ENCODE peak calls at places on chromosomes 4 and X, in eight cellular contexts. X is heart right ventricle, C is kidney, P is uterus, G is mucosa of descending colon, Q is glutamatergic neuron, L is WTC11, W is GM12865. O is an unnamed sample.

GRCh38 chrX:10254746-10255145 is 98.0 kb downstream of the CLCN4 start:
- DNase-seq in X (no peak), C (no peak), P (no peak), G (no peak), Q (no peak), L (no peak), W (no peak), O (no peak)

GRCh38 chr4:99201687-99202086 is 17.4 kb downstream of the ADH6 start:
- DNase-seq in X (no peak), C (no peak), P (no peak), G (no peak), Q (no peak), L (no peak), W (no peak), O (no peak)

GRCh38 chr4:188606635-188607034 is 467.4 kb downstream of the TRIML1 start:
- DNase-seq in X (no peak), C (no peak), P (no peak), G (no peak), Q (no peak), L (no peak), W (no peak), O (no peak)

GRCh38 chr4:2570551-2571222 is 34.2 kb downstream of the FAM193A start:
- DNase-seq in X (peak; percentile 26), C (peak; percentile 73), P (no peak), G (no peak), Q (no peak), L (no peak), W (no peak), O (no peak)

GRCh38 chr4:22515145-22515887 is 550 bp downstream of the ADGRA3 start:
- DNase-seq in X (peak; percentile 63), C (peak; percentile 86), P (peak; percentile 66), G (peak; percentile 71), Q (peak; percentile 74), L (peak; percentile 59), W (peak; percentile 52), O (peak; percentile 85)

GRCh38 chr4:124804584-124804983 is 92.1 kb upstream of the ANKRD50 start:
- DNase-seq in X (no peak), C (no peak), P (no peak), G (no peak), Q (no peak), L (no peak), W (no peak), O (no peak)

GRCh38 chr4:93776386-93777080 is 52.0 kb upstream of the ATOH1 start:
- DNase-seq in X (no peak), C (no peak), P (no peak), G (no peak), Q (no peak), L (no peak), W (no peak), O (no peak)

GRCh38 chr4:153138736-153139135 is 65.5 kb upstream of the TRIM2 start:
- DNase-seq in X (no peak), C (no peak), P (no peak), G (no peak), Q (no peak), L (no peak), W (no peak), O (no peak)

GRCh38 chrX:133337250-133337649 is 78.0 kb downstream of the GPC4 start:
- DNase-seq in X (peak; percentile 3), C (no peak), P (no peak), G (no peak), Q (no peak), L (no peak), W (no peak), O (no peak)

GRCh38 chrX:19728915-19729314 is 158.5 kb downstream of the SH3KBP1 start:
- DNase-seq in X (no peak), C (no peak), P (no peak), G (no peak), Q (no peak), L (no peak), W (peak; percentile 51), O (no peak)

GRCh38 chr4:7727727-7728126 is 211.9 kb downstream of the AFAP1 start:
- DNase-seq in X (no peak), C (no peak), P (no peak), G (no peak), Q (no peak), L (no peak), W (no peak), O (no peak)

GRCh38 chr4:91502365-91502764 is 801.4 kb upstream of the GRID2 start:
- DNase-seq in X (no peak), C (no peak), P (no peak), G (no peak), Q (no peak), L (no peak), W (peak; percentile 30), O (no peak)

GRCh38 chrX:134836497-134836968 is 154.3 kb upstream of the SMIM10 start:
- DNase-seq in X (peak; percentile 6), C (no peak), P (no peak), G (no peak), Q (no peak), L (no peak), W (no peak), O (no peak)

GRCh38 chr4:78218260-78218659 is 161.1 kb downstream of the FRAS1 start:
- DNase-seq in X (no peak), C (no peak), P (no peak), G (no peak), Q (no peak), L (no peak), W (no peak), O (no peak)

GRCh38 chrX:110563276-110563675 is 204.6 kb downstream of the RTL9 start:
- DNase-seq in X (no peak), C (no peak), P (no peak), G (no peak), Q (no peak), L (no peak), W (no peak), O (no peak)

GRCh38 chr4:94621491-94622080 is 136.2 kb upstream of the BMPR1B start:
- DNase-seq in X (no peak), C (no peak), P (no peak), G (no peak), Q (no peak), L (no peak), W (peak; percentile 53), O (no peak)

GRCh38 chr4:866761-867390 is 40.9 kb upstream of the CPLX1 start:
- DNase-seq in X (no peak), C (peak; percentile 54), P (no peak), G (no peak), Q (no peak), L (no peak), W (no peak), O (no peak)

GRCh38 chr4:5751918-5752802 is 41.2 kb downstream of the EVC start:
- DNase-seq in X (no peak), C (no peak), P (no peak), G (no peak), Q (peak; percentile 75), L (peak; percentile 73), W (no peak), O (peak; percentile 82)

DNA sequence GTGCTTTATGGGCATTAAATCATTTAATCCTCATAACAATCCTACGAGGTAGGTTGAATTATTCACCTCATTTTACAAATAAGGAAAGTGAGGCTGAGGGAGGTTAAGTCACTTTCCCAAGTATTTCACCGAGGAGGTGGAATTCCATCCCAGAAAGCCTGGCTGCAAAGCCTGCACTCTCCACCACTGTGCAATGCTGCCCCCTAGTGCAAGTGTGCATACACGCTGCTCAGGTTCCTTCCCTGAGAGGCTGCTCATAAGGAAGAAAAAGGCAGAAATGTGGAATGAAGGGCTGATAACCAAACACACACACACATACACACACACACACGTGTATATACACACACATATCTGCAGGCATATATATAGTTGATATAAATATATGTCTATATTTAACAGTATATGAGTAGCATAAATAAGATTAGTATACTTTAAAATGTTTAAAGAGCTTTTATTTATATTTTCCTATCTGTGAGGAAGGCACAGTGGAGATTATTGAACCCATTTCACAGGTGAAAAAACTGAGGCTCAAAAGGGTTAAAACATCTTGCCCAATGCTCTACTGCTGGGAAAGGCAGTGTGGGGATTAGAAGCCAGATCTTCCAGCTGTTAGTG is 714.5 kb upstream of the TENM3 start:
- DNase-seq in X (peak; percentile 43), C (no peak), P (no peak), G (peak; percentile 61), Q (peak; percentile 91), L (peak; percentile 90), W (peak; percentile 52), O (peak; percentile 89)
- TF ChIP-seq CTCF in X (peak; percentile 84), C (peak; percentile 80), P (no peak), G (peak; percentile 69), Q (peak; percentile 90), L (peak; percentile 84), W (peak; percentile 90), O (peak; percentile 90)

GRCh38 chrX:68463880-68464279 is 30.6 kb upstream of the OPHN1 start:
- DNase-seq in X (no peak), C (no peak), P (no peak), G (no peak), Q (no peak), L (no peak), W (no peak), O (no peak)
- TF ChIP-seq CTCF in X (no peak), C (no peak), P (no peak), G (no peak), Q (no peak), L (no peak), W (no peak), O (no peak)

DNA sequence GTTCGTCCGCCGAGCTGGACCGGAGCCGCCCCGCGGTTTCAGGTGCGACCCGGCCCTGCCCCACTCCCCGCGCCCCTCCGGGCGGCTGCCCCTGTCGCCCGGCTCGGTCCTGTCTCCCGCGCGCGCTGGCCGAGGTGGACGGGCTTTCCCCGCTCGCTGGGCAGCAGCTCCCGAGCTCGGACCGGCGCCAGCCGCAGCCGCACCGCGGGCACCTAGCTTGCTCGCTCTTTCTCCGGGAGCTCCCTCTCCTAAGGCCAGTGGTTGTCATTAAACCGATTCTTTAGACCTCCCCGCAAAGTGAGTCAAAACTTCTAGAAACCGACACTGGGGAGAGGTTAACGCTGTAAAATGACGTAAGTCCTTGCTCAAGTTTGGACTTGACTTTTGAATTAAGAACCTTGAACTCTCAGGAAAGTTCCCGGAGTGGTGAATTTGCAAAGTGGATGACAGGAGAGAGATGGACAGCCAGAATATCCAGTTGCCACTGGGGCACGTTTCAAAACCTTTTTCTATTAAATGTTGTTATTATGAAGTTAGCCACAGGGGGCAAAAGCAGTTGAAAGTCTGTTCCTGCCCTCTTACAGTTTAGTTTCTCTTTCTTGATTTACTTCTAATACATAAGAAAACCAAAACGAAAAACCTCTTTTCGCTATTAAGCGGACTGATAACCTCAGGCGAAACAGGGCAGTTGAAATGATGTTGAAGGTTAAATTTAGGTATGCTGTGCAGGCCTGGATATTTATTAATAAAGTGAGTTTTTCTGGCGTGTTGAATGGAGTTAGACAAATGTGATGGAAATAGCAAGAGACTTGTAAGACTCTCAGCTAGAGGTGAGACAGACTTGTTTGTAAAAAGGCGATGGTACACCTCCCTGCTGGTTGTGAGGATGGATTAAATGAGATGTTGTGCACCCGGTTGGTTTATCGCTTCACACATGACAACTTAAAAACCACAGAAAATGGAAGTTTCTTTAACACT is 846 bp downstream of the PI4K2B start:
- DNase-seq in X (peak; percentile 34), C (peak; percentile 86), P (peak; percentile 52), G (no peak), Q (peak; percentile 53), L (peak; percentile 44), W (peak; percentile 89), O (peak; percentile 88)
- TF ChIP-seq CTCF in X (peak; percentile 42), C (peak; percentile 17), P (peak; percentile 35), G (no peak), Q (peak; percentile 71), L (no peak), W (peak; percentile 39), O (peak; percentile 51)

DNA sequence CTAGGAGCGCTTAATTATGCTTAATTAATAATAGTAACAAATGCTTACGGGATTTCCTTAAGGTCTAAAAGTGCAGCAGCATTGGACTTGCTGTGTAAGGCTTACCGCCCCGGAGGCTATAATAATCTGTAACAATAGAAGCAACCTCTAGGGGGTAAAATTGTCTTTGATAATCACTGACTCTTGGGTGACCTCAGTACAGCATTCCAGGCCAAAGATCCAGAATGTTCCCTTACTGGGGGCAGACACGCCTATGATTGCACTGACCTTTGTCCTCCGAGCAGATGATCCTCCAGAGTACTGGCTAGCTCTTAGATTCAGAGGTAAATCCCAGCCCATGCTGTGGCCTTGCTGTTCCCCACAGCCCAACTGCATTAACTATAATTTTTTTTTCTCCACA is 16.5 kb downstream of the LSM6 start:
- DNase-seq in X (peak; percentile 17), C (no peak), P (no peak), G (no peak), Q (no peak), L (no peak), W (no peak), O (no peak)
- TF ChIP-seq CTCF in X (peak; percentile 27), C (peak; percentile 15), P (no peak), G (no peak), Q (no peak), L (no peak), W (no peak), O (no peak)